ENCODE peak calls at places on chromosome 16, in four cellular contexts. I is A549, A is sigmoid colon, S is suprapubic skin. W is an unnamed sample. For H3K4me1, the result is how much of the 10 kb centered on the place peaks cover.

GRCh38 chr16:89860747-89861304 is 12.6 kb upstream of the TCF25 start:
- DNase-seq in I (peak), A (no peak), S (no peak), W (peak)

GRCh38 chr16:65083181-65083845 is 38.5 kb downstream of the CDH11 start:
- DNase-seq in I (no peak), S (no peak), A (no peak), W (no peak)

GRCh38 chr16:27771201-27771910 is 221.4 kb downstream of the KATNIP start:
- DNase-seq in S (no peak), I (no peak), A (no peak), W (no peak)

GRCh38 chr16:49653577-49653976 is 202.3 kb downstream of the ZNF423 start:
- DNase-seq in I (no peak), A (no peak), S (no peak), W (no peak)

GRCh38 chr16:58011652-58012051 is 10.4 kb downstream of the USB1 start:
- DNase-seq in S (no peak), A (no peak), I (no peak), W (no peak)

GRCh38 chr16:65757064-65757463 is 609.4 kb upstream of the CDH5 start:
- DNase-seq in A (no peak), I (no peak), S (no peak), W (no peak)

GRCh38 chr16:49478107-49478506 is 104.5 kb downstream of the C16orf78 start:
- DNase-seq in I (no peak), S (peak), A (peak), W (peak)

GRCh38 chr16:50538411-50539052 is 9.7 kb upstream of the NKD1 start:
- DNase-seq in S (no peak), I (no peak), A (no peak), W (no peak)

GRCh38 chr16:25064967-25065366 is 46.6 kb upstream of the LCMT1 start:
- DNase-seq in I (no peak), S (no peak), A (peak), W (peak)

GRCh38 chr16:26715969-26716368 is 350.8 kb upstream of the C16orf82 start:
- DNase-seq in A (no peak), I (no peak), S (no peak), W (no peak)

GRCh38 chr16:81095953-81096714 is at the start of gene GCSH:
- DNase-seq in S (peak), A (peak), I (peak), W (peak)

GRCh38 chr16:87515475-87516330 is 22.9 kb upstream of the ZCCHC14 start:
- DNase-seq in I (no peak), A (no peak), S (no peak), W (peak)

GRCh38 chr16:67466581-67466980 is 14.4 kb downstream of the ATP6V0D1 start:
- DNase-seq in S (no peak), A (no peak), I (no peak), W (no peak)

GRCh38 chr16:81551141-81551808 is 106.7 kb downstream of the CMIP start:
- DNase-seq in A (no peak), S (no peak), I (no peak), W (no peak)

GRCh38 chr16:17474572-17474971 is 3.8 kb upstream of the XYLT1 start:
- DNase-seq in S (no peak), I (no peak), A (no peak), W (no peak)

GRCh38 chr16:50281391-50282009 is 15.1 kb downstream of the ADCY7 start:
- DNase-seq in I (no peak), S (no peak), A (no peak), W (no peak)

GRCh38 chr16:48244863-48245195 is 729 bp downstream of the LONP2 start:
- DNase-seq in S (no peak), I (no peak), A (no peak), W (no peak)

GRCh38 chr16:77660311-77660710 is 62.0 kb upstream of the NUDT7 start:
- DNase-seq in S (no peak), A (no peak), I (peak), W (no peak)

GRCh38 chr16:48126801-48127644 is 28.8 kb downstream of the ABCC12 start:
- DNase-seq in A (no peak), S (no peak), I (peak), W (no peak)

GRCh38 chr16:66402166-66402565 is 24.9 kb upstream of the BEAN1 start:
- DNase-seq in S (no peak), A (no peak), I (no peak), W (no peak)

GRCh38 chr16:24980077-24980793 is 34.9 kb downstream of the ARHGAP17 start:
- DNase-seq in A (no peak), I (no peak), S (no peak), W (no peak)

GRCh38 chr16:29920690-29921371 is 5.2 kb downstream of the KCTD13 start:
- DNase-seq in I (no peak), S (no peak), A (no peak), W (no peak)

GRCh38 chr16:68719993-68720489 is 17.1 kb upstream of the CDH1 start:
- DNase-seq in A (no peak), S (no peak), I (no peak), W (no peak)

GRCh38 chr16:82260212-82260795 is 90.3 kb upstream of the MPHOSPH6 start:
- DNase-seq in A (no peak), I (no peak), S (no peak), W (no peak)

GRCh38 chr16:5490499-5490898 is 392.9 kb upstream of the EEF2KMT start:
- DNase-seq in I (peak), A (no peak), S (no peak), W (no peak)

GRCh38 chr16:72198641-72199250 is 26.8 kb upstream of the PMFBP1 start:
- DNase-seq in A (no peak), I (no peak), S (no peak), W (no peak)

GRCh38 chr16:90008708-90009145 is 10.5 kb downstream of the DBNDD1 start:
- DNase-seq in A (no peak), S (no peak), I (no peak), W (no peak)

GRCh38 chr16:57785924-57786323 is 16.4 kb downstream of the KIFC3 start:
- DNase-seq in I (no peak), S (no peak), A (no peak), W (no peak)

GRCh38 chr16:57810197-57811024 is 8.1 kb upstream of the KIFC3 start:
- DNase-seq in A (peak), S (peak), I (peak), W (no peak)

GRCh38 chr16:35639233-35640205 is 2180.1 kb downstream of the TP53TG3F start:
- DNase-seq in S (no peak), A (no peak), I (no peak), W (no peak)

GRCh38 chr16:19810817-19811731 is 73.6 kb downstream of the GPRC5B start:
- DNase-seq in S (no peak), A (peak), I (peak), W (no peak)

GRCh38 chr16:57946181-57946801 is 24.6 kb downstream of the CNGB1 start:
- DNase-seq in S (no peak), I (no peak), A (no peak), W (no peak)

GRCh38 chr16:81838794-81839193 is 59.7 kb downstream of the PLCG2 start:
- DNase-seq in A (no peak), S (no peak), I (no peak), W (no peak)

GRCh38 chr16:19980866-19981265 is 92.8 kb downstream of the GPR139 start:
- DNase-seq in A (no peak), I (peak), S (no peak), W (no peak)

GRCh38 chr16:11238272-11239202 is 17.5 kb downstream of the SOCS1 start:
- DNase-seq in I (no peak), A (no peak), S (no peak), W (no peak)
- H3K4me1 ChIP-seq in I (under half), A (under half), S (under half), W (under half)

GRCh38 chr16:84561291-84561690 is 56.6 kb downstream of the COTL1 start:
- DNase-seq in A (no peak), S (no peak), I (no peak), W (no peak)
- H3K4me3 ChIP-seq in A (no peak), S (no peak), I (no peak), W (no peak)

DNA sequence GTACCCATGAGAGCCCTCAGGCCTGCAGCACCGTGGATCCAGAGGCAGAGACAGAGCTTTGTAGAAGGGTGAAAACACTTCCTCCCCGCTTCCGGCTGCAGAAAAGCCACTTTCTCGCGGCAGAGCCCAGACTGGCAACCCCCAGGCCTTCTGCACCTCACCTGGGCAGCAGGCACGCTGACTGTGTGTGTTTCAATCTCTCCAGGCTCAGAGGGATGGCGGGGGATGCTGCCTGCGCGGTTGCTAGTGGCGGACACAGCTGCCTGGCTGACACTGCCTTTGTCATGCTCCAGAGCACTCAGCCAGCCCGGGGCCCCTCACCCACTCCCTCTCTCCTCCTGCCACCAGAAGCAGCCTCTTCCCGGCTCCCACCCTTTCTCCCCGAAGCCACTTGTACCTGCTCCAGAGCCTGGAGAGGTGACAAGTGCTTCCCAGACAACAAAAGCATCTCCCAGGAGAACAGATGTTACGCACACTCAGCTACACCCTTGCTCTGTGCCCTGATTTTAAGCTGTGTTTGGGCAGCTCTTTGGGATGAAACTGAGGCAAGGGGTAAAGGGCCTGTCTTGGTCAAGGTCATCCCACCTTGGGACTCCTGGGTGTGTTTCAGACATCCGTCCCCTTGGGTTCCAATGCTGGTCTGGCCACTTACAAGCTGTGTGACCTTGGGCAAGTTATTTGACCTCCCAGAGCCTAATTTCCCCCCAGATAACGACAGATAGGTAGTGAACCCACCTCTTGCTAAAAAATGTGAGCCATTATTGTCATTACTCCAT is 9.2 kb upstream of the GLIS2 start:
- DNase-seq in I (no peak), A (peak), S (no peak), W (peak)
- TF ChIP-seq EP300 in I (no peak), A (no peak), S (no peak), W (no peak)

GRCh38 chr16:9046667-9047055 is 44.8 kb upstream of the HAPSTR1 start:
- DNase-seq in S (no peak), I (no peak), A (no peak), W (no peak)
- H3K4me1 ChIP-seq in S (under half), I (under half), A (under half), W (under half)

GRCh38 chr16:79845734-79846135 is 245.2 kb upstream of the MAF start:
- DNase-seq in A (no peak), S (no peak), I (peak), W (no peak)

GRCh38 chr16:79845006-79845733 is 244.6 kb upstream of the MAF start:
- DNase-seq in I (no peak), S (no peak), A (no peak), W (no peak)

GRCh38 chr16:79843145-79843544 is 242.6 kb upstream of the MAF start:
- DNase-seq in I (no peak), S (no peak), A (no peak), W (no peak)

GRCh38 chr16:79843631-79844043 is 243.1 kb upstream of the MAF start:
- DNase-seq in A (no peak), I (no peak), S (no peak), W (no peak)

DNA sequence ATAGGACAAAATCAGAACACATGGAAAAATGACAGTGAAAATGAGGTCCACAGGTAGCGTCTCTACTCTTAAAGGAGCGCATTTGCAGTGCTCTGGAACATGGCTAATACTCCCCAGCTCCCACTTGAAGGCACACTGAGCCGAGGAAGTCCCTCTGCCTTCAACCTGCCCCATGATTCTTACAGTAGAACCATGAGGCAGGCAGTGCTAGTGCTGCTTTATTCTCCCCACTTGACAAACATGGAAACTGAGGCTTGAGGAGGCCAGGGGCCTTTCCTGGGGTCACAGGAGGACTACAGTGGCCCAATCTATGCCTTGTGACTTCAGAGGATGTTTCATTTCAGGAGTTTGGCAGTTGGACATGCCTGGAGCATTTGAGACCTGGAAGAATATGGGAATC is 244.1 kb upstream of the MAF start:
- DNase-seq in A (no peak), S (no peak), I (no peak), W (no peak)
- H3K4me3 ChIP-seq in A (no peak), S (no peak), I (no peak), W (no peak)

GRCh38 chr16:75096730-75097129 is 19.9 kb downstream of the LDHD start:
- DNase-seq in S (no peak), A (no peak), I (no peak), W (no peak)

GRCh38 chr16:75095637-75096036 is 20.9 kb downstream of the LDHD start:
- DNase-seq in S (no peak), I (no peak), A (no peak), W (no peak)

GRCh38 chr16:75097941-75098897 is 18.4 kb downstream of the LDHD start:
- DNase-seq in I (no peak), A (no peak), S (no peak), W (no peak)

GRCh38 chr16:75099075-75099667 is 17.4 kb downstream of the LDHD start:
- DNase-seq in S (no peak), A (no peak), I (no peak), W (no peak)

GRCh38 chr16:75097191-75097761 is 19.3 kb downstream of the LDHD start:
- DNase-seq in A (no peak), S (no peak), I (no peak), W (no peak)
- TF ChIP-seq EP300 in A (no peak), S (no peak), I (no peak), W (no peak)

DNA sequence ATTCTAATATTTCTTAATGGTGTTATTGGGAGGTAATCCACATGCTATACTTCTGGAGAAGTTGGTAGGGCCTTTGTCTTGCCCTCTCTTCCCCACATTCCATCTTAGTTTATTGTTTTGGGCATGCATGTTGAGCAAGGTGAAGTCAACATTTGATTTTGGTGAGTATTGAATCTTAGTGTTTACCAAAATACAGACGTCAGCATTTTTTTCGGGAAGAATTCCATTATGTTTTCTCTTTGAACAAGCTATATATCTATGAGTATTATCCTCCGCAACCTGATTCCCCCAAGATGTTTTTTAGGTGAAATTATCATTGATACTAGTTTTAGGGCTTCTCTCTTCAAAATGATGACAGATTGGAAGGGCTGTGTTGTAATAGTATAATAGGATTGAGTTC is 47.4 kb upstream of the SHISA9 start:
- DNase-seq in S (no peak), A (no peak), I (no peak), W (no peak)
- H3K4me1 ChIP-seq in S (under half), A (under half), I (under half), W (under half)

GRCh38 chr16:56192644-56192960 is 1.3 kb downstream of the GNAO1 start:
- DNase-seq in A (no peak), I (no peak), S (no peak), W (no peak)

GRCh38 chr16:56193951-56194726 is 2.9 kb downstream of the GNAO1 start:
- DNase-seq in A (peak), S (peak), I (peak), W (peak)

GRCh38 chr16:56191807-56192643 is 736 bp downstream of the GNAO1 start:
- DNase-seq in I (no peak), A (no peak), S (no peak), W (no peak)

GRCh38 chr16:56195151-56195550 is 3.9 kb downstream of the GNAO1 start:
- DNase-seq in A (no peak), S (no peak), I (no peak), W (no peak)

DNA sequence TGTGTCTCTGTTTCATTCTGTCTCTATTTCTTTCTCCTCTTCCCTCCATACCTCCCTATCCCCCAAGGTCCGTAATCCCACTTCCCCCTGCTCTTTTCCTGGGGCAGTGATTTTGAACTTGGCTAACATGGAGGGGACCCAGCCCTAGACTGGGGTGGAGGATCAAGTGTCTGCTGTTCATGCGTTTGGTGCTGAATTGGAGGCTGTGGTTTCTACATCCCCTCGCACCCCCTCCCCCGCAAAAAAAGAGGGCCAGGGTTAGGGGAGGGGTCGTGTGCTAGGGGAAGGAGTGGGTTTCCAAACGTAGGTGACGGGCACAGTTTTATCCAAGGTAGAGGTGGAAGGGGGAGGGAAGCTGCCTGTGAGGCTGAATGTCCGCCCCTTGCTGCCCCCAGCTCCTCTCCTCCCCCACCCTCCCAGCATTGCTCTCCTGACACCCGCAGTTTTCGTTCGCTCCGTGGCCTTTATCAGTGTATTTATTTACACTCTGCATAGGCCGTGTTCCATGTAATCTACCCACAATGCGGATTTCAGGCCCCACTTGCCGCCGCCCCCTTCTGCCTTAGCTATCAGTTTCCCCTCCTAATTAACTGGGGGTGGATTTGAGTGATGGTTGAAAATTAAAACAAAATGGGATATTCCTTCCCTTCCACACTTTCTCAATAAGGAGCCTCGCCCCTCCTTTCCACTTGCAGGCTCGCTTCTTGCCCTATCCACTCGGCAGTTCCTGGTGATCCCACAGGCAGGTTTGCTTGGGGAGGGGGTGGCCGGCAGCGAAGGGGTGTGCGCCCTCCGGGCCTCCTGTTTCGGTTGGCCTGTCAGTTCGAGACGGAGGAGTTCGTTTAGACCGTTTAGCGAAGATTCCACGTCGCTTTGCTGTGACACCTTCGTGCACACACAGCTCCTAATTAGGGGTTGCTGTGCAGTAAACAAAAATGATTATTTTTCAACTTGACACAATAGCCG is 2.0 kb downstream of the GNAO1 start:
- DNase-seq in S (no peak), A (no peak), I (no peak), W (no peak)
- H3K4me3 ChIP-seq in S (peak), A (peak), I (no peak), W (no peak)

DNA sequence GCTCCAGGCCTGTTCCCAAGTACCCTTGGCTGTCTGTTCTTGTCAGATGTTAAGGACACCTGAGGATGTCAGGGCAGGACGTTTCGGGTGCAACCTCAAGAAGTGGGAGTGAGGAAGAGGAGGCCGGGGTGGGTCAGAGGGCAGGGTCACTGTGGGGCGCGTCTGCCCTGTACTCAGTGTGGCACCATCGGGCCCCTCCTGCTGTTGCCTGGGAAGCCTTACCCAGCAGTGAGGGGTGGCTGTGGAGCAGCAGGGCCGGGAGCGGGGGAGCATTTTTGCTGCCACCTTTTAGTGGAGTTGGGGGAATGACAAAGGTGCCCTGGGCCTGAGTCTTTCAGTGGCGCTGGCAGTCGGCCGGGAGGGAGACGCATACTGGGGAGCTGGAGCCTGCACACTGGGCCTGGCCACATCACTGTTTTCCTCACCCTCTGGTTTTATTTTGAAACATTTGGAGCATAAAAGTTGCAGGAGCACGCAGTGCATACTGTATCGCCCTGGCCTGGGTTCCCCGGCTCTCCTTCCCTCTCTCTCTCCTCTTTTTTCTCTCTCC is 11.1 kb upstream of the FLYWCH1 start:
- DNase-seq in A (no peak), I (no peak), S (no peak), W (no peak)
- TF ChIP-seq EP300 in A (no peak), I (no peak), S (no peak), W (no peak)

W was measured in ovary.